ENCODE peak calls at places on chromosomes 3 and 15, in ten cellular contexts. One of them, this sample, is unnamed.

GRCh38 chr3:111667621-111668239 is 72.6 kb upstream of the ZBED2 start:
- DNase-seq in cardiac muscle cell: peak; percentile 52
- DNase-seq in suprapubic skin: no peak
- DNase-seq in heart right ventricle: peak; percentile 36
- DNase-seq in brain microvascular endothelial cell: peak; percentile 44
- DNase-seq in tibial artery: peak; percentile 65
- DNase-seq in CD8-positive, alpha-beta T cell: peak; percentile 73
- DNase-seq in uterus: peak; percentile 18
- DNase-seq in heart left ventricle: peak; percentile 23
- DNase-seq in CD4-positive, alpha-beta T cell: peak; percentile 57
- DNase-seq in this sample: no peak

GRCh38 chr3:178078933-178079332 is 457.3 kb upstream of the KCNMB2 start:
- DNase-seq in CD4-positive, alpha-beta T cell: no peak
- DNase-seq in uterus: peak; percentile 54
- DNase-seq in heart right ventricle: peak; percentile 82
- DNase-seq in suprapubic skin: no peak
- DNase-seq in cardiac muscle cell: peak; percentile 93
- DNase-seq in brain microvascular endothelial cell: no peak
- DNase-seq in tibial artery: no peak
- DNase-seq in CD8-positive, alpha-beta T cell: no peak
- DNase-seq in heart left ventricle: peak; percentile 75
- DNase-seq in this sample: no peak

GRCh38 chr3:28978092-28978491 is 302.8 kb upstream of the RBMS3 start:
- DNase-seq in heart left ventricle: no peak
- DNase-seq in heart right ventricle: no peak
- DNase-seq in brain microvascular endothelial cell: no peak
- DNase-seq in suprapubic skin: no peak
- DNase-seq in cardiac muscle cell: no peak
- DNase-seq in CD8-positive, alpha-beta T cell: no peak
- DNase-seq in tibial artery: no peak
- DNase-seq in uterus: no peak
- DNase-seq in CD4-positive, alpha-beta T cell: no peak
- DNase-seq in this sample: no peak

GRCh38 chr3:197810901-197811300 is 19.8 kb downstream of the LRCH3 start:
- DNase-seq in suprapubic skin: no peak
- DNase-seq in brain microvascular endothelial cell: no peak
- DNase-seq in heart right ventricle: no peak
- DNase-seq in CD8-positive, alpha-beta T cell: no peak
- DNase-seq in heart left ventricle: no peak
- DNase-seq in tibial artery: no peak
- DNase-seq in CD4-positive, alpha-beta T cell: no peak
- DNase-seq in uterus: no peak
- DNase-seq in cardiac muscle cell: no peak
- DNase-seq in this sample: no peak

GRCh38 chr15:90154861-90155626 is 46.1 kb upstream of the SEMA4B start:
- DNase-seq in cardiac muscle cell: peak; percentile 79
- DNase-seq in CD8-positive, alpha-beta T cell: no peak
- DNase-seq in heart right ventricle: no peak
- DNase-seq in uterus: no peak
- DNase-seq in suprapubic skin: no peak
- DNase-seq in heart left ventricle: no peak
- DNase-seq in CD4-positive, alpha-beta T cell: no peak
- DNase-seq in tibial artery: no peak
- DNase-seq in brain microvascular endothelial cell: no peak
- DNase-seq in this sample: no peak

GRCh38 chr3:150582620-150583019 is 20.5 kb upstream of the SELENOT start:
- DNase-seq in heart left ventricle: no peak
- DNase-seq in CD4-positive, alpha-beta T cell: no peak
- DNase-seq in heart right ventricle: no peak
- DNase-seq in uterus: no peak
- DNase-seq in brain microvascular endothelial cell: no peak
- DNase-seq in cardiac muscle cell: no peak
- DNase-seq in CD8-positive, alpha-beta T cell: no peak
- DNase-seq in tibial artery: no peak
- DNase-seq in suprapubic skin: no peak
- DNase-seq in this sample: no peak

GRCh38 chr15:52857937-52858336 is 67.8 kb upstream of the ONECUT1 start:
- DNase-seq in heart right ventricle: no peak
- DNase-seq in brain microvascular endothelial cell: peak; percentile 9
- DNase-seq in suprapubic skin: no peak
- DNase-seq in tibial artery: no peak
- DNase-seq in CD4-positive, alpha-beta T cell: no peak
- DNase-seq in uterus: no peak
- DNase-seq in heart left ventricle: no peak
- DNase-seq in cardiac muscle cell: no peak
- DNase-seq in CD8-positive, alpha-beta T cell: no peak
- DNase-seq in this sample: no peak

GRCh38 chr3:191376742-191377141 is 46.4 kb upstream of the UTS2B start:
- DNase-seq in brain microvascular endothelial cell: peak; percentile 76
- DNase-seq in tibial artery: no peak
- DNase-seq in heart left ventricle: no peak
- DNase-seq in cardiac muscle cell: peak; percentile 73
- DNase-seq in heart right ventricle: no peak
- DNase-seq in uterus: peak; percentile 28
- DNase-seq in CD4-positive, alpha-beta T cell: no peak
- DNase-seq in CD8-positive, alpha-beta T cell: no peak
- DNase-seq in suprapubic skin: no peak
- DNase-seq in this sample: no peak

GRCh38 chr3:9121366-9121765 is 128.1 kb downstream of the SRGAP3 start:
- DNase-seq in heart left ventricle: no peak
- DNase-seq in tibial artery: no peak
- DNase-seq in uterus: no peak
- DNase-seq in suprapubic skin: no peak
- DNase-seq in CD8-positive, alpha-beta T cell: no peak
- DNase-seq in cardiac muscle cell: no peak
- DNase-seq in CD4-positive, alpha-beta T cell: no peak
- DNase-seq in brain microvascular endothelial cell: no peak
- DNase-seq in heart right ventricle: no peak
- DNase-seq in this sample: peak; percentile 60

GRCh38 chr15:98866503-98866902 is 141.1 kb downstream of the PGPEP1L start:
- DNase-seq in cardiac muscle cell: peak; percentile 81
- DNase-seq in CD4-positive, alpha-beta T cell: no peak
- DNase-seq in tibial artery: no peak
- DNase-seq in suprapubic skin: no peak
- DNase-seq in uterus: peak; percentile 58
- DNase-seq in heart left ventricle: no peak
- DNase-seq in heart right ventricle: no peak
- DNase-seq in brain microvascular endothelial cell: peak; percentile 73
- DNase-seq in CD8-positive, alpha-beta T cell: no peak
- DNase-seq in this sample: no peak

GRCh38 chr15:42707068-42707467 is 29.9 kb downstream of the CDAN1 start:
- DNase-seq in uterus: no peak
- DNase-seq in heart right ventricle: no peak
- DNase-seq in heart left ventricle: no peak
- DNase-seq in tibial artery: no peak
- DNase-seq in cardiac muscle cell: peak; percentile 23
- DNase-seq in suprapubic skin: no peak
- DNase-seq in CD8-positive, alpha-beta T cell: no peak
- DNase-seq in brain microvascular endothelial cell: no peak
- DNase-seq in CD4-positive, alpha-beta T cell: no peak
- DNase-seq in this sample: no peak

GRCh38 chr3:127411083-127411727 is 123.4 kb upstream of the PRR20G start:
- DNase-seq in uterus: no peak
- DNase-seq in heart right ventricle: no peak
- DNase-seq in tibial artery: peak; percentile 27
- DNase-seq in brain microvascular endothelial cell: no peak
- DNase-seq in CD4-positive, alpha-beta T cell: no peak
- DNase-seq in CD8-positive, alpha-beta T cell: peak; percentile 23
- DNase-seq in heart left ventricle: no peak
- DNase-seq in suprapubic skin: no peak
- DNase-seq in cardiac muscle cell: no peak
- DNase-seq in this sample: no peak

GRCh38 chr15:69346112-69346511 is 47.4 kb downstream of the PAQR5 start:
- DNase-seq in heart left ventricle: no peak
- DNase-seq in CD4-positive, alpha-beta T cell: no peak
- DNase-seq in CD8-positive, alpha-beta T cell: no peak
- DNase-seq in heart right ventricle: no peak
- DNase-seq in suprapubic skin: no peak
- DNase-seq in uterus: no peak
- DNase-seq in cardiac muscle cell: peak; percentile 35
- DNase-seq in brain microvascular endothelial cell: peak; percentile 9
- DNase-seq in tibial artery: no peak
- DNase-seq in this sample: no peak

GRCh38 chr3:126135398-126136076 is 44.8 kb downstream of the ALDH1L1 start:
- DNase-seq in CD8-positive, alpha-beta T cell: peak; percentile 45
- DNase-seq in tibial artery: peak; percentile 52
- DNase-seq in cardiac muscle cell: no peak
- DNase-seq in brain microvascular endothelial cell: no peak
- DNase-seq in heart right ventricle: no peak
- DNase-seq in uterus: peak; percentile 13
- DNase-seq in heart left ventricle: no peak
- DNase-seq in suprapubic skin: peak; percentile 56
- DNase-seq in CD4-positive, alpha-beta T cell: peak; percentile 20
- DNase-seq in this sample: peak; percentile 36

DNA sequence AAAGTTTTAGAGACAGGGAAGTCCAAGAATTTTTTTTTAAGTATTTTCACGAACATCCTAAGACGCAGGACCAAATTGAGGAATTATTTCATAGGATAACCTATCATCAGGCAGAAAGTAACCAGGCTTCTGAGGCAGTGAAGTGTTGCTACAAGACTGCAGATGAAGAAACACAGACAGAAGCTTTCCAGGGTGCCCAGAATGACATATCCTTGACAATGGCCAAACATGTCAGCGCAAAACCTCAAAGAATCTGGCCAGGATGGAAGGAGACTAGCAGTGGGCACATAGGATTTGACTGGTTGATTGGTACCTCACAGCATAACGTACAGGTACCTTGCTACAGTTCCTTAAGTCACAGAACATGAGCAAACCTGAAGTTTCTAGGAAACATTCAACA is 7.5 kb downstream of the ADAMTS9 start:
- DNase-seq in CD4-positive, alpha-beta T cell: no peak
- DNase-seq in tibial artery: no peak
- DNase-seq in uterus: no peak
- DNase-seq in heart right ventricle: no peak
- DNase-seq in heart left ventricle: no peak
- DNase-seq in CD8-positive, alpha-beta T cell: no peak
- DNase-seq in suprapubic skin: no peak
- DNase-seq in brain microvascular endothelial cell: no peak
- DNase-seq in cardiac muscle cell: no peak
- DNase-seq in this sample: no peak
- H3K27me3 ChIP-seq in CD4-positive, alpha-beta T cell: peaks cover 10% of the 10 kb centered on the region
- H3K27me3 ChIP-seq in tibial artery: no peaks in the 10 kb centered on the region
- H3K27me3 ChIP-seq in uterus: no peaks in the 10 kb centered on the region
- H3K27me3 ChIP-seq in heart right ventricle: no peaks in the 10 kb centered on the region
- H3K27me3 ChIP-seq in heart left ventricle: no peaks in the 10 kb centered on the region
- H3K27me3 ChIP-seq in CD8-positive, alpha-beta T cell: no peaks in the 10 kb centered on the region
- H3K27me3 ChIP-seq in suprapubic skin: peaks cover 5% of the 10 kb centered on the region
- H3K27me3 ChIP-seq in brain microvascular endothelial cell: no peaks in the 10 kb centered on the region
- H3K27me3 ChIP-seq in cardiac muscle cell: no peaks in the 10 kb centered on the region
- H3K27me3 ChIP-seq in this sample: peaks cover 11% of the 10 kb centered on the region

DNA sequence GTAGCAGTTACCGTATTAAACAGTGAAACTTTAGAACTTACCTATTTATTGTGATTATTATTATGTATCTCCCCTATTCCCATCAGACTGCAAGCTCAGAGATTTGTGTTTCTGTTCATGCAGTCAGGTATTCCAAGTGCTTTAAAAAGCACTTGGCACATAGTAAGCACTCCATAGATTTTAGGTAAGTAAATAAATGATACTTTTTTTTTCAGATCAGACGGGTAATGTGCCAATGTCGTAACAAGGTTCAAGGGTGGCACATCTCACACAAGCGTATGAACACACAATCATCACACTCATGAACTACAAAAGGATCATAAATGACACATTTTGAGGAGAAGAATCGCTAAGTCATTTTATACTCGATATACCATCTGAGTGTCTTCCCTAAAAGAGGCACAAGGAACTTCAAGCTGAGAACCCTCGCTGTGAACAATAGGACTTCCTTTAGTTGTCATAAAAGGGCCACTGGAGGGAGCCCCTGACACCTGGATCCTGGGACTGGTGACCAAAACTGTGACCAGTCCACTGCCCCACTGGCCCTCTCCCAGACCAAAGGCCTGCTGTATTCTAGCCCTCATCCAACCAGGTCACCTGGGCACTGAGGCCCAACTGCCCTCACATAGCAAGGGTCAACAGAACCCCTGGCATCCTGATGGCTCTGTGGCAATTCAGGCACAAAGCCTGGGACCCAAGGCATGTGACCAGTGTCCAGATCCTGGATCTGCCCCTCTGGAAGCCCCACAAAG is 32.1 kb downstream of the KIF9 start:
- DNase-seq in suprapubic skin: no peak
- DNase-seq in heart right ventricle: peak; percentile 54
- DNase-seq in brain microvascular endothelial cell: peak; percentile 25
- DNase-seq in tibial artery: no peak
- DNase-seq in CD8-positive, alpha-beta T cell: no peak
- DNase-seq in CD4-positive, alpha-beta T cell: no peak
- DNase-seq in uterus: peak; percentile 26
- DNase-seq in cardiac muscle cell: peak; percentile 56
- DNase-seq in heart left ventricle: peak; percentile 54
- DNase-seq in this sample: no peak
- TF ChIP-seq CTCF in suprapubic skin: no peak
- TF ChIP-seq CTCF in heart right ventricle: peak; percentile 30
- TF ChIP-seq CTCF in brain microvascular endothelial cell: peak; percentile 61
- TF ChIP-seq CTCF in tibial artery: peak; percentile 39
- TF ChIP-seq CTCF in CD8-positive, alpha-beta T cell: no peak
- TF ChIP-seq CTCF in CD4-positive, alpha-beta T cell: no peak
- TF ChIP-seq CTCF in uterus: no peak
- TF ChIP-seq CTCF in cardiac muscle cell: peak; percentile 47
- TF ChIP-seq CTCF in heart left ventricle: peak; percentile 61
- TF ChIP-seq CTCF in this sample: peak; percentile 42

GRCh38 chr15:37107754-37108724 is 7.7 kb upstream of the MEIS2 start:
- DNase-seq in heart left ventricle: no peak
- DNase-seq in CD8-positive, alpha-beta T cell: no peak
- DNase-seq in suprapubic skin: no peak
- DNase-seq in tibial artery: no peak
- DNase-seq in CD4-positive, alpha-beta T cell: no peak
- DNase-seq in brain microvascular endothelial cell: no peak
- DNase-seq in uterus: no peak
- DNase-seq in cardiac muscle cell: peak; percentile 56
- DNase-seq in heart right ventricle: no peak
- DNase-seq in this sample: no peak
- H3K27me3 ChIP-seq in heart left ventricle: no peaks in the 10 kb centered on the region
- H3K27me3 ChIP-seq in CD8-positive, alpha-beta T cell: peaks cover 24% of the 10 kb centered on the region
- H3K27me3 ChIP-seq in suprapubic skin: peaks cover 41% of the 10 kb centered on the region
- H3K27me3 ChIP-seq in tibial artery: no peaks in the 10 kb centered on the region
- H3K27me3 ChIP-seq in CD4-positive, alpha-beta T cell: peaks cover 93% of the 10 kb centered on the region
- H3K27me3 ChIP-seq in brain microvascular endothelial cell: peaks cover 91% of the 10 kb centered on the region
- H3K27me3 ChIP-seq in uterus: no peaks in the 10 kb centered on the region
- H3K27me3 ChIP-seq in cardiac muscle cell: no peaks in the 10 kb centered on the region
- H3K27me3 ChIP-seq in heart right ventricle: peaks cover 63% of the 10 kb centered on the region
- H3K27me3 ChIP-seq in this sample: peaks cover 42% of the 10 kb centered on the region

DNA sequence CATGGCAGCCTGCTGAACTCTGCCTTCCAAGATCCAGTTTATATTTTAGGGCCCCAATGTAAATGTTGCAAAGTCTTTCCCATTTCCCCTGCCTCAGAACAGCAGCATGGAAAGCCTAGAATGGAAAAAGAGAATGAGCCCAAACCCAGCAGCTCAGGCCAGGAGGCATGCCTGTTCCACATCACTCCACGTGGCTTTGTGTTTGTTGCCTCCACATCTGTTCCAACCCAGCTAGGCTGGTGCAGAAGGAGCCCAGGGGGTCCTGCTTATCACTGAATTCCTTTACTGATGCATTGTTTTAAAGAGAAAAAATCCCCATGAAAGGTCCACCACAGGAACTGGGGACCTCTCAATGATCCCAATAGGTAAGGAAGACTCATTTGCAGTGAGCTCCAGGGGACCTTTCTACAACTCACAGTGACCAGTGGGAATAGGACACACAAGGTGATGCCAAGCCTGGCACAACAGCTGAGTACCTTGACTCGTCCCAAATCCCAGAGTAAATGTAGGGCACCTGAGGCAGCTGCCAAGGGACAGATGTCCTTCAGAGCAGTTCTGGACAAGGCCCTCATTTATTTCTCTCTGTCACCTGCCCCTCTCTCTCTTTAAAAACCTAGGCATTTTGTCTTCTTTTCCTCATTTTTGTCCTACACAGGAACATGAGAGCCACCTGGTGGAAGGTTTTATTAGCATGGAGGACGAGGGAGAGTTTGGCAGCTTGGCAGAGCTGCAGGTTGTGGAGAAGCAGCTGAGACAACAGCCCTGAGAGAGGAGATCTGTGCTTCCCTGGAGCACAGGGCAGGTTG is 41.7 kb upstream of the ADAMTS17 start:
- DNase-seq in suprapubic skin: no peak
- DNase-seq in heart left ventricle: no peak
- DNase-seq in CD4-positive, alpha-beta T cell: no peak
- DNase-seq in heart right ventricle: no peak
- DNase-seq in CD8-positive, alpha-beta T cell: no peak
- DNase-seq in tibial artery: no peak
- DNase-seq in uterus: no peak
- DNase-seq in cardiac muscle cell: peak; percentile 52
- DNase-seq in brain microvascular endothelial cell: peak; percentile 9
- DNase-seq in this sample: no peak
- TF ChIP-seq CTCF in suprapubic skin: no peak
- TF ChIP-seq CTCF in heart left ventricle: peak; percentile 42
- TF ChIP-seq CTCF in CD4-positive, alpha-beta T cell: peak; percentile 22
- TF ChIP-seq CTCF in heart right ventricle: no peak
- TF ChIP-seq CTCF in CD8-positive, alpha-beta T cell: no peak
- TF ChIP-seq CTCF in tibial artery: peak; percentile 41
- TF ChIP-seq CTCF in uterus: peak; percentile 22
- TF ChIP-seq CTCF in cardiac muscle cell: peak; percentile 48
- TF ChIP-seq CTCF in brain microvascular endothelial cell: peak; percentile 32
- TF ChIP-seq CTCF in this sample: peak; percentile 53